ENCODE peak calls at places on chromosomes 12 and 14, in four cellular contexts. X is NCI-H1092 treated with DMSO at 0.1 percent for 48 hours; F is naive thymus-derived CD4-positive, alpha-beta T cell; C is HuH-7.5. V is an unnamed sample.

GRCh38 chr12:116697305-116698130 is 40.4 kb downstream of the SPRING1 start:
- DNase-seq in F (no peak), X (no peak), C (peak; percentile 45), V (no peak)

GRCh38 chr12:128644664-128645296 is 179.0 kb downstream of the SLC15A4 start:
- DNase-seq in X (peak; percentile 29), F (no peak), C (no peak), V (no peak)

GRCh38 chr12:122111070-122111750 is 32.7 kb downstream of the MLXIP start:
- DNase-seq in F (no peak), X (peak; percentile 59), C (no peak), V (no peak)

GRCh38 chr14:50619569-50620141 is 48.5 kb downstream of the SAV1 start:
- DNase-seq in F (peak; percentile 11), C (no peak), X (peak; percentile 26), V (no peak)

GRCh38 chr12:122051231-122051876 is 27.2 kb upstream of the MLXIP start:
- DNase-seq in F (no peak), C (no peak), X (no peak), V (no peak)

GRCh38 chr12:80189241-80189640 is 89.9 kb downstream of the OTOGL start:
- DNase-seq in C (no peak), X (no peak), F (no peak), V (no peak)

GRCh38 chr12:119988440-119988787 is 622 bp upstream of the BICDL1 start:
- DNase-seq in X (no peak), F (no peak), C (no peak), V (no peak)

GRCh38 chr14:69288956-69289705 is 29.2 kb downstream of the GALNT16 start:
- DNase-seq in C (no peak), F (no peak), X (no peak), V (no peak)

GRCh38 chr12:92139634-92140555 is 5.8 kb downstream of the BTG1 start:
- DNase-seq in X (no peak), F (peak; percentile 38), C (no peak), V (no peak)

GRCh38 chr14:100165376-100165775 is 5.9 kb upstream of the DEGS2 start:
- DNase-seq in F (no peak), X (no peak), C (no peak), V (no peak)

GRCh38 chr14:60632777-60633176 is 16.5 kb downstream of the SIX1 start:
- DNase-seq in X (no peak), C (no peak), F (no peak), V (no peak)

GRCh38 chr12:24565300-24565699 is 383.6 kb downstream of the BCAT1 start:
- DNase-seq in X (no peak), F (no peak), C (no peak), V (no peak)

GRCh38 chr12:52645120-52645761 is 6.8 kb downstream of the KRT2 start:
- DNase-seq in X (no peak), C (no peak), F (peak; percentile 98), V (no peak)

GRCh38 chr12:93073324-93073723 is 144.2 kb upstream of the EEA1 start:
- DNase-seq in X (no peak), F (no peak), C (no peak), V (no peak)

GRCh38 chr14:104592785-104593184 is 11.8 kb downstream of the TMEM179 start:
- DNase-seq in X (no peak), C (no peak), F (no peak), V (no peak)

GRCh38 chr12:124919646-124920352 is 5.3 kb upstream of the UBC start:
- DNase-seq in C (no peak), F (peak; percentile 26), X (no peak), V (no peak)

GRCh38 chr12:5967645-5968415 is 22.8 kb upstream of the ANO2 start:
- DNase-seq in F (no peak), X (no peak), C (no peak), V (no peak)

GRCh38 chr12:50353869-50354593 is 42.4 kb downstream of the FAM186A start:
- DNase-seq in F (no peak), X (no peak), C (no peak), V (no peak)

GRCh38 chr14:39755269-39755878 is 323.1 kb upstream of the FBXO33 start:
- DNase-seq in X (no peak), C (no peak), F (no peak), V (no peak)

GRCh38 chr14:88168498-88169165 is 154.4 kb downstream of the KCNK10 start:
- DNase-seq in F (peak; percentile 47), X (peak; percentile 14), C (peak; percentile 25), V (no peak)

GRCh38 chr12:642633-643477 is 20.4 kb downstream of the NINJ2 start:
- DNase-seq in C (peak; percentile 84), X (peak; percentile 41), F (peak; percentile 77), V (no peak)

GRCh38 chr14:106378191-106378590 is 851.8 kb downstream of the TMEM121 start:
- DNase-seq in C (no peak), F (peak; percentile 6), X (no peak), V (no peak)

GRCh38 chr14:103657466-103657865 is 28.5 kb downstream of the KLC1 start:
- DNase-seq in F (no peak), C (no peak), X (no peak), V (no peak)

GRCh38 chr12:69948874-69949273 is 123.8 kb downstream of the MYRFL start:
- DNase-seq in C (no peak), F (no peak), X (no peak), V (no peak)

GRCh38 chr14:81728447-81728846 is 194.8 kb upstream of the SEL1L start:
- DNase-seq in F (no peak), X (no peak), C (no peak), V (no peak)

GRCh38 chr12:120006248-120006975 is 17.4 kb downstream of the BICDL1 start:
- DNase-seq in C (no peak), F (no peak), X (no peak), V (no peak)

GRCh38 chr12:101097829-101098580 is 112.0 kb downstream of the SLC5A8 start:
- DNase-seq in X (no peak), C (no peak), F (no peak), V (no peak)

GRCh38 chr14:44897041-44897843 is 64.5 kb downstream of the KLHL28 start:
- DNase-seq in F (peak; percentile 94), X (peak; percentile 95), C (peak; percentile 83), V (peak; percentile 20)

GRCh38 chr12:12467222-12467621 is 95.4 kb downstream of the DUSP16 start:
- DNase-seq in C (no peak), X (no peak), F (peak; percentile 43), V (no peak)

GRCh38 chr14:26702721-26703250 is 105.0 kb upstream of the NOVA1 start:
- DNase-seq in F (no peak), X (no peak), C (no peak), V (no peak)

GRCh38 chr14:35435177-35435576 is 30.6 kb upstream of the NFKBIA start:
- DNase-seq in F (no peak), C (no peak), X (no peak), V (no peak)

GRCh38 chr12:50188280-50188781 is 21.2 kb upstream of the CERS5 start:
- DNase-seq in X (no peak), F (no peak), C (no peak), V (no peak)

GRCh38 chr12:126668538-126668937 is 1598.4 kb upstream of the TMEM132C start:
- DNase-seq in F (no peak), C (no peak), X (no peak), V (peak; percentile 6)